ENCODE peak calls at places on chromosomes 16 and 17, in ten cellular contexts. R, O, F, Q, E, S, I, Y, K and L are unnamed samples.

GRCh38 chr17:1078831-1079561 is 82.1 kb downstream of the TIMM22 start:
- DNase-seq in R (no peak), O (peak; percentile 48), F (peak; percentile 63), Q (no peak), E (no peak), S (no peak), I (peak; percentile 62), Y (no peak), K (peak; percentile 37), L (no peak)

GRCh38 chr17:60720763-60721531 is 43.3 kb downstream of the BCAS3 start:
- DNase-seq in R (no peak), O (no peak), F (peak; percentile 18), Q (peak; percentile 54), E (peak; percentile 35), S (no peak), I (peak; percentile 24), Y (peak; percentile 70), K (peak; percentile 86), L (peak; percentile 41)

GRCh38 chr17:21240375-21241055 is 12.7 kb downstream of the NATD1 start:
- DNase-seq in R (no peak), O (no peak), F (no peak), Q (no peak), E (no peak), S (no peak), I (no peak), Y (no peak), K (no peak), L (no peak)

GRCh38 chr16:11232852-11233726 is 22.9 kb downstream of the SOCS1 start:
- DNase-seq in R (peak; percentile 86), O (peak; percentile 80), F (peak; percentile 37), Q (peak; percentile 80), E (no peak), S (peak; percentile 64), I (peak; percentile 24), Y (peak; percentile 56), K (no peak), L (no peak)

GRCh38 chr17:3947318-3947810 is 16.9 kb downstream of the ATP2A3 start:
- DNase-seq in R (no peak), O (no peak), F (no peak), Q (no peak), E (no peak), S (no peak), I (no peak), Y (no peak), K (no peak), L (no peak)

GRCh38 chr17:29617481-29618271 is 5.0 kb downstream of the CORO6 start:
- DNase-seq in R (peak; percentile 87), O (peak; percentile 92), F (peak; percentile 73), Q (peak; percentile 84), E (peak; percentile 76), S (peak; percentile 87), I (no peak), Y (peak; percentile 88), K (peak; percentile 59), L (no peak)

GRCh38 chr17:60909405-60909804 is 231.8 kb downstream of the BCAS3 start:
- DNase-seq in R (no peak), O (no peak), F (no peak), Q (no peak), E (no peak), S (no peak), I (no peak), Y (no peak), K (no peak), L (no peak)

GRCh38 chr16:68031951-68032350 is 8.9 kb downstream of the DUS2 start:
- DNase-seq in R (no peak), O (no peak), F (no peak), Q (no peak), E (peak; percentile 69), S (no peak), I (no peak), Y (peak; percentile 16), K (no peak), L (no peak)

GRCh38 chr17:75785770-75786538 is 1.3 kb downstream of the UNK start:
- DNase-seq in R (no peak), O (no peak), F (no peak), Q (no peak), E (peak; percentile 44), S (no peak), I (no peak), Y (no peak), K (peak; percentile 51), L (no peak)

GRCh38 chr17:75785016-75785769 is 587 bp downstream of the UNK start:
- DNase-seq in R (peak; percentile 51), O (peak; percentile 93), F (peak; percentile 94), Q (no peak), E (peak; percentile 90), S (peak; percentile 94), I (peak; percentile 90), Y (peak; percentile 90), K (peak; percentile 94), L (peak; percentile 96)

GRCh38 chr17:75784473-75785015 is at the start of gene UNK:
- DNase-seq in R (peak; percentile 97), O (peak; percentile 98), F (peak; percentile 98), Q (peak; percentile 97), E (peak; percentile 98), S (peak; percentile 97), I (peak; percentile 99), Y (peak; percentile 97), K (peak; percentile 100), L (peak; percentile 100)

GRCh38 chr17:75783803-75784472 is 668 bp upstream of the UNK start:
- DNase-seq in R (peak; percentile 25), O (peak; percentile 61), F (no peak), Q (no peak), E (no peak), S (peak; percentile 60), I (no peak), Y (peak; percentile 64), K (no peak), L (peak; percentile 57)

DNA sequence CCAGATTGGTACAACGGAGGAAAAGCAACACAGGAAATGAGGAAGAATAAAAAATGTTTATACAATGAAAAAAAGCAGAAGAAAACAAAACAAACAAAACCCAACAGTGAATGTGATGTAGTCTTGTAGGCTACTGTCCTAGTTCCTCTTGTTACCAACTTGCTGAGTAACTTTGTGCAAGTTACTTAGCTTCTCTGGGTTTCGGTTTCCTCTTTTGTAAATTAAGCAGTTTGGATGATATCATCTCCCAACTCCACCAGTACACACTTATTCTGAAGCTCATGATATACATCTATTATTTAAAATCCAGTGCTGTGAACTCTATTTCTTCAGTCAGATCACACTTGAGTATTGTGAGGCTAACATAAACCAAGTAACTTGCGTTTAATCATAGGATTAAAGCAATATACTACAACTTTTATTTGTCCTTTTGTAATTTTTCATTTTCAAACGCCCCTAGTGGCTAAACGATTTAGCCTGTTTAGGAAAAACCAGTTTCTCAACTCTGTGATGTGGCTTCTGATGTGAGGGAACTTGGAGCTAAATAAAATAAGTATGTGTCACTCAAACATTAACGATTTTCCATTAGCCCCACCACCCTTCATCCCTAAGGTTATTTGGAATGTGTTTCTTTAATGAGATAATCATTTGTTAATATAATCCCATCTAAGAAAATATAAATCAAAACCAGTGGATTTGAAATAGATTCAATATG is 1.4 kb upstream of the UNK start:
- DNase-seq in R (no peak), O (no peak), F (no peak), Q (peak; percentile 67), E (peak; percentile 78), S (no peak), I (no peak), Y (peak; percentile 52), K (peak; percentile 73), L (no peak)
- H3K4me3 ChIP-seq in R (peak overlapping the region; percentile 28), O (peak overlapping the region; percentile 59), F (peak overlapping the region; percentile 37), Q (peak overlapping the region; percentile 93), E (peak overlapping the region; percentile 29), S (no peak overlapping the region), I (no peak overlapping the region), Y (no peak overlapping the region), K (no peak overlapping the region), L (no peak overlapping the region)

GRCh38 chr17:17811381-17812210 is 25.2 kb downstream of the SREBF1 start:
- DNase-seq in R (no peak), O (no peak), F (no peak), Q (no peak), E (no peak), S (no peak), I (no peak), Y (no peak), K (peak; percentile 55), L (peak; percentile 53)

GRCh38 chr17:17812211-17813054 is 24.4 kb downstream of the SREBF1 start:
- DNase-seq in R (peak; percentile 60), O (peak; percentile 85), F (peak; percentile 75), Q (peak; percentile 58), E (peak; percentile 59), S (peak; percentile 79), I (peak; percentile 77), Y (peak; percentile 80), K (peak; percentile 67), L (peak; percentile 80)

GRCh38 chr17:17813725-17814095 is 23.1 kb downstream of the SREBF1 start:
- DNase-seq in R (no peak), O (no peak), F (no peak), Q (no peak), E (no peak), S (no peak), I (no peak), Y (no peak), K (no peak), L (no peak)

GRCh38 chr17:17814162-17815061 is 22.4 kb downstream of the SREBF1 start:
- DNase-seq in R (no peak), O (no peak), F (no peak), Q (no peak), E (no peak), S (no peak), I (no peak), Y (peak; percentile 9), K (no peak), L (no peak)

DNA sequence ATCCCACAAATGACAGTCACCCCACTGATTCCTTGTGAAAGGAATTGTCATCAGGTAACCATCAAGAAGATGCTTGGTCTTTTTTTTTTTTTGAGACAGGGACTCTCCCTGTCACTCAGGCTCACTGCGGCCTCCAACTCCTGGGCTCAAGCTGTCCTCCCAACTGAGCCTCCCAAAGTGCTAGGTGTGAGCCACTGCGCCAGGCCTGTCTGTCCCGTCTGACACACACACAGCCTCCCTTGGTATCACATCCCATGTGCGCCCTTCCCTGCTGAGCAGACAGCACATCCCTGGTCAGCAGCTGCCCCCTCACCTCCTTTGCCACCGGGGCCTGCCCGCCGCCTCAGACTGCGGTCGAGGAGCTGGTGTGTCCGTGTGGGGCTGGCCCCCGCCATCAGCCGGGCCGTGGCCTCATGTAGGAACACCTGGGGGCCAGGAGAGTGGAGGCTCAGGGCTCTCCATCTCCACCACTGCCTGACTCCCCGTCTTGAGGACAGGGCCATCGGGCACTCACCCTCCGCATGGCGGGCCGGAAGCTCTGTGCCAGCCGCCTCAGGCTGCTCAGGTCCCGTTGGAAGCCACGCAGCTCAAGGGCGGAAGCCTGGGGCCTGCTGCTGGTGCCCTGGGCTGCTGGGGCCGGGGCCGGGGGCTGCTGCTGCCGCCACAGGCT is 23.6 kb downstream of the SREBF1 start:
- DNase-seq in R (no peak), O (no peak), F (no peak), Q (no peak), E (no peak), S (no peak), I (no peak), Y (no peak), K (no peak), L (no peak)
- H3K9me3 ChIP-seq in R (no peaks in the 10 kb centered on the region), O (no peaks in the 10 kb centered on the region), F (no peaks in the 10 kb centered on the region), Q (no peaks in the 10 kb centered on the region), E (no peaks in the 10 kb centered on the region), S (no peaks in the 10 kb centered on the region), I (no peaks in the 10 kb centered on the region), Y (no peaks in the 10 kb centered on the region), K (no peaks in the 10 kb centered on the region), L (no peaks in the 10 kb centered on the region)

GRCh38 chr16:30077656-30078055 is 1.9 kb downstream of the PPP4C start:
- DNase-seq in R (no peak), O (peak; percentile 14), F (no peak), Q (no peak), E (no peak), S (no peak), I (no peak), Y (no peak), K (no peak), L (no peak)
- H3K4me3 ChIP-seq in R (no peak overlapping the region), O (no peak overlapping the region), F (no peak overlapping the region), Q (peak overlapping the region; percentile 76), E (no peak overlapping the region), S (peak overlapping the region; percentile 90), I (peak overlapping the region; percentile 100), Y (no peak overlapping the region), K (no peak overlapping the region), L (no peak overlapping the region)

GRCh38 chr16:35687781-35688180 is 2228.4 kb downstream of the TP53TG3F start:
- DNase-seq in R (no peak), O (no peak), F (no peak), Q (no peak), E (no peak), S (no peak), I (no peak), Y (no peak), K (no peak), L (no peak)
- H3K9me3 ChIP-seq in R (peaks cover 5% of the 10 kb centered on the region), O (peaks cover 8% of the 10 kb centered on the region), F (no peaks in the 10 kb centered on the region), Q (peaks cover 10% of the 10 kb centered on the region), E (peaks cover 41% of the 10 kb centered on the region), S (no peaks in the 10 kb centered on the region), I (peaks cover 51% of the 10 kb centered on the region), Y (peaks cover 96% of the 10 kb centered on the region), K (no peaks in the 10 kb centered on the region), L (no peaks in the 10 kb centered on the region)